ENCODE peak calls at places on chromosomes 4 and X, in four cellular contexts. V is activated naive CD4-positive, alpha-beta T cell treated with Interleukin-2 at 50 U/mL for 16 hours; N is HCEC 1CT; O is neural crest cell. Q is an unnamed sample.

GRCh38 chrX:21749924-21750323 is 8.0 kb downstream of the SMPX start:
- DNase-seq in N (no peak), V (no peak), O (no peak), Q (no peak)

GRCh38 chr4:185298728-185299394 is 89.5 kb downstream of the SNX25 start:
- DNase-seq in N (no peak), O (no peak), V (no peak), Q (no peak)

GRCh38 chr4:54781771-54782170 is 124.0 kb downstream of the KIT start:
- DNase-seq in O (no peak), N (no peak), V (no peak), Q (no peak)

GRCh38 chrX:102339312-102340298 is 92.6 kb downstream of the NXF2 start:
- DNase-seq in N (no peak), O (no peak), V (peak), Q (no peak)

GRCh38 chr4:102139132-102139573 is 206.1 kb downstream of the SLC39A8 start:
- DNase-seq in O (no peak), V (no peak), N (peak), Q (no peak)

GRCh38 chr4:82823062-82823461 is 24.5 kb upstream of the SCD5 start:
- DNase-seq in V (no peak), O (no peak), N (peak), Q (no peak)

GRCh38 chr4:17058506-17058905 is 160.1 kb upstream of the LDB2 start:
- DNase-seq in N (no peak), O (no peak), V (no peak), Q (no peak)

GRCh38 chrX:71103110-71103983 is 3.2 kb downstream of the CXorf65 start:
- DNase-seq in V (peak), O (peak), N (no peak), Q (no peak)

GRCh38 chr4:189124149-189124758 is 816.4 kb upstream of the FRG1 start:
- DNase-seq in V (no peak), N (peak), O (peak), Q (peak)

GRCh38 chr4:71188951-71189350 is 149.9 kb upstream of the SLC4A4 start:
- DNase-seq in O (no peak), V (no peak), N (no peak), Q (no peak)